ENCODE peak calls at places on chromosomes 1 and 21, in four cellular contexts. E is HFFc6, L is body of pancreas, F is psoas muscle. P is an unnamed sample.

GRCh38 chr1:159161719-159162026 is 9.7 kb upstream of the CADM3 start:
- DNase-seq in E (no peak), L (no peak), F (no peak), P (no peak)

GRCh38 chr21:42419845-42420244 is 16.1 kb downstream of the UBASH3A start:
- DNase-seq in E (no peak), L (no peak), F (no peak), P (no peak)

GRCh38 chr1:228059536-228060457 is 22.7 kb upstream of the ARF1 start:
- DNase-seq in E (no peak), L (peak; percentile 99), F (no peak), P (peak; percentile 60)

GRCh38 chr21:38843806-38844479 is 38.2 kb downstream of the ETS2 start:
- DNase-seq in E (peak; percentile 41), L (no peak), F (no peak), P (no peak)

GRCh38 chr1:182889997-182890396 is 50.9 kb downstream of the DHX9 start:
- DNase-seq in E (no peak), L (no peak), F (no peak), P (no peak)

GRCh38 chr1:24281591-24281990 is 37.6 kb upstream of the GRHL3 start:
- DNase-seq in E (no peak), L (no peak), F (no peak), P (no peak)

GRCh38 chr1:15949453-15950245 is 26.3 kb downstream of the ZBTB17 start:
- DNase-seq in E (peak; percentile 99), L (peak; percentile 96), F (peak; percentile 93), P (peak; percentile 99)

GRCh38 chr21:36030581-36031189 is 29.6 kb downstream of the SETD4 start:
- DNase-seq in E (peak; percentile 15), L (no peak), F (no peak), P (no peak)

GRCh38 chr1:194533641-194534040 is 1347.2 kb upstream of the B3GALT2 start:
- DNase-seq in E (no peak), L (no peak), F (no peak), P (no peak)

GRCh38 chr21:34880401-34880800 is 168.7 kb downstream of the RUNX1 start:
- DNase-seq in E (no peak), L (no peak), F (no peak), P (no peak)

GRCh38 chr1:46202975-46203737 is at the start of gene LURAP1:
- DNase-seq in E (peak; percentile 71), L (no peak), F (peak; percentile 69), P (peak; percentile 56)

GRCh38 chr1:37481289-37482003 is 7.1 kb downstream of the ZC3H12A start:
- DNase-seq in E (no peak), L (no peak), F (peak; percentile 17), P (no peak)

GRCh38 chr1:198088360-198089071 is 68.3 kb upstream of the NEK7 start:
- DNase-seq in E (peak; percentile 73), L (no peak), F (no peak), P (no peak)

GRCh38 chr1:39088658-39089057 is 62.5 kb downstream of the NDUFS5 start:
- DNase-seq in E (no peak), L (no peak), F (no peak), P (no peak)
- TF ChIP-seq CTCF in E (peak; percentile 4), L (no peak), F (no peak), P (no peak)

DNA sequence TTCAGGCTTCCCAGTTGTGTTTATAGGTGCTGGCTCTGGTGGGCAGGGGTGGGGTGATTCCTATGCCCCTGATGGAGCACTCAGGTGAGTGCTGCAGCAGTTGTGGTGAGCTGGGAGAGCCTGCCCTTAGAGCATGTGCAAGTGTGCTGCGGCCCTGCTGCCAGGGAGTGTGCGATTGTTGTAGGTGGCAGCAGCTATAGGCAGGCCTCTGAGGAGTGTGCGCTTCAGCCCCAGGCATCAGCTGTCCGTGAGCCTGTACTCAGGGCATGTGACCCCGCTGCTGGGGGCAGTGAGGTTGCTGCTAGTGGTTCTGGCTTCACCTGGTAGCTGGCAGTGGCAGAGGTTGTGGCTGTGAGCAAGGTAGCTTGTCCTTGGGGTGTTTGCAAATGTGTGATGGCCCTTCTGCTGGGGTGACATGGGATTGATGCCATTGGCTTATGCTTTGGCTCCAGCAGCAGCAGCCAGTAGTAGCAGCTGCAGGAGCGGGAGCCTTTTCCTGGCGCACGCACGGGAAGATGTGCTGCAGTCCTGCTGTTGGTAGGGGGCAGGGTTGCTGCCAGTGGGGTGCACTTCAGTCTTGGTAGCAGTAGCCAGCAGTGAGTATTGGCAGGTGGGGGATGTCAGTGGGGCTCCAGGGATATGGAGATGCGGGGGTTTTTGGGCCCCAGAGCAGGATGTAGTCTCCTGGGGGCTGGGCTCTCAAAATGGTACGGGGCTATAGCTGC is 37.7 kb downstream of the SYCP1 start:
- DNase-seq in E (no peak), L (no peak), F (no peak), P (no peak)
- TF ChIP-seq CTCF in E (no peak), L (no peak), F (no peak), P (no peak)

GRCh38 chr1:59543211-59543668 is 246.3 kb downstream of the FGGY start:
- DNase-seq in E (no peak), L (peak; percentile 62), F (no peak), P (no peak)

GRCh38 chr1:59541891-59542290 is 245.0 kb downstream of the FGGY start:
- DNase-seq in E (no peak), L (no peak), F (no peak), P (no peak)

GRCh38 chr1:59549067-59549837 is 252.4 kb downstream of the FGGY start:
- DNase-seq in E (no peak), L (no peak), F (no peak), P (no peak)

GRCh38 chr1:59544615-59545014 is 247.7 kb downstream of the FGGY start:
- DNase-seq in E (no peak), L (no peak), F (no peak), P (no peak)

GRCh38 chr1:59545830-59546229 is 248.9 kb downstream of the FGGY start:
- DNase-seq in E (no peak), L (no peak), F (no peak), P (no peak)
- TF ChIP-seq CTCF in E (no peak), L (no peak), F (no peak), P (no peak)

DNA sequence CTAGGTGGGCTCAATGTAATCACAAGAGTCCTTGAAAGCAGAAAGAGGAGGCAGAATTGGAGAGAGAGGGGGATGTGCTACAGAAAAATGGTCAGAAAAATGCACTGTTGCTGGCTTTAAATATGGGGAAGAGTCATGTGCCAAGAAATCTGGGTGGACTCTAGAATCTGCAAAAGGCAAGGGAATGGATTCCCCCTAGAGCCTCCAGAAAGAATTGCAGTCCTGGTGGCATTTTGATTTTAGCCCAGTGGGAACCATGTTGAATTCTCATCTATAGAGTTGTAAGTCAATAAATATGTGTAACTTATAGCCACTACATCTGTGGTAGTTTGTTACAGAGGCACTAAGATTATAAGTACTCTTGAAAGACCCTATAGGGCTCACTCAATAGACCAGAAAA is 210.3 kb downstream of the ASTN1 start:
- DNase-seq in E (no peak), L (no peak), F (no peak), P (no peak)
- TF ChIP-seq CTCF in E (no peak), L (no peak), F (no peak), P (no peak)

GRCh38 chr21:46096596-46096981 is 1.3 kb upstream of the COL6A2 start:
- DNase-seq in E (no peak), L (no peak), F (peak; percentile 9), P (no peak)

GRCh38 chr21:46096997-46097825 is 701 bp upstream of the COL6A2 start:
- DNase-seq in E (no peak), L (no peak), F (peak; percentile 17), P (peak; percentile 21)

GRCh38 chr21:46098303-46099141 is 610 bp downstream of the COL6A2 start:
- DNase-seq in E (no peak), L (no peak), F (peak; percentile 35), P (peak; percentile 25)

GRCh38 chr21:46099476-46099875 is 1.6 kb downstream of the COL6A2 start:
- DNase-seq in E (no peak), L (no peak), F (peak; percentile 46), P (peak; percentile 47)

DNA sequence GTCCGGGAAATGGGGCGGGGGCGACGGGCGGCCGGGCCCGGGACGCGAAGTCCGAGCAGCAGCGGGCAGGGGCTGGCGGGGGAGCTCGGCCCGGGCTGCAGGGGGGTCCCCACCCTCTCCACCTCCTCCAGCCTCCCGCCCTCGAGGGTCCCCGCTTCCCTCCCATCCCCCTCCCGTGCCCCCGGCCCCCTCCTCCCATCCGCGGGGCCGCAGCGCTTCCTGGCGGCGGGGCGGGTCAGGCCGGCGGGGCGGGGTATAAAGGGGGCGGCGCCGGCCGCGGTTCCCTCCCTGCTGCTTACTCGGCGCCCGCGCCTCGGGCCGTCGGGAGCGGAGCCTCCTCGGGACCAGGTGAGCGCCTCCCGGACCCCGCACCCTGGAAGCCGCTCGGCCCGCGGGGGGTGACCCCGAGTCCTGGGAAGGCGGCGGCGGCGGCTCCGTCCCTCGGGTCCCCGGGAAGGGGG is at the start of gene COL6A2:
- DNase-seq in E (no peak), L (peak; percentile 31), F (peak; percentile 65), P (peak; percentile 88)
- TF ChIP-seq CTCF in E (peak; percentile 71), L (no peak), F (peak; percentile 10), P (no peak)